ENCODE peak calls at places on chromosomes 1 and 21, in seven cellular contexts. K, W, J, I, C, M and U are unnamed samples.

GRCh38 chr1:217253985-217254384 is 376.9 kb downstream of the GPATCH2 start:
- DNase-seq in K (no peak), W (no peak), J (no peak), I (no peak), C (no peak), M (no peak), U (no peak)

GRCh38 chr1:112341986-112342385 is 54.0 kb upstream of the CTTNBP2NL start:
- DNase-seq in K (no peak), W (no peak), J (no peak), I (no peak), C (no peak), M (no peak), U (no peak)

GRCh38 chr1:157117527-157118057 is 18.0 kb upstream of the ETV3L start:
- DNase-seq in K (no peak), W (no peak), J (no peak), I (no peak), C (no peak), M (no peak), U (peak)

GRCh38 chr1:235416662-235417049 is 49.4 kb downstream of the TBCE start:
- DNase-seq in K (no peak), W (no peak), J (no peak), I (no peak), C (no peak), M (no peak), U (no peak)

GRCh38 chr1:211654838-211655787 is 20.3 kb downstream of the NEK2 start:
- DNase-seq in K (peak), W (no peak), J (no peak), I (peak), C (peak), M (peak), U (no peak)

GRCh38 chr1:33876970-33877680 is 13.2 kb downstream of the HMGB4 start:
- DNase-seq in K (no peak), W (no peak), J (no peak), I (no peak), C (no peak), M (no peak), U (no peak)

GRCh38 chr1:112934562-112934952 is 21.4 kb downstream of the SLC16A1 start:
- DNase-seq in K (no peak), W (no peak), J (no peak), I (no peak), C (no peak), M (no peak), U (no peak)

GRCh38 chr1:187451238-187451637 is 622.5 kb downstream of the PLA2G4A start:
- DNase-seq in K (no peak), W (no peak), J (no peak), I (no peak), C (no peak), M (no peak), U (no peak)

GRCh38 chr1:168348146-168348709 is 67.6 kb downstream of the TBX19 start:
- DNase-seq in K (no peak), W (no peak), J (no peak), I (no peak), C (no peak), M (no peak), U (no peak)

GRCh38 chr1:51088474-51088873 is 13.6 kb upstream of the C1orf185 start:
- DNase-seq in K (no peak), W (no peak), J (no peak), I (no peak), C (peak), M (no peak), U (no peak)

GRCh38 chr1:118177998-118178397 is 7.0 kb downstream of the SPAG17 start:
- DNase-seq in K (no peak), W (no peak), J (no peak), I (no peak), C (no peak), M (no peak), U (no peak)

GRCh38 chr1:55965981-55966461 is 613.3 kb downstream of the PLPP3 start:
- DNase-seq in K (no peak), W (no peak), J (no peak), I (no peak), C (no peak), M (no peak), U (no peak)

GRCh38 chr1:232428781-232429530 is 201.0 kb downstream of the SIPA1L2 start:
- DNase-seq in K (no peak), W (no peak), J (no peak), I (no peak), C (no peak), M (no peak), U (no peak)

GRCh38 chr1:201982082-201982922 is at the start of gene RNPEP:
- DNase-seq in K (peak), W (peak), J (no peak), I (peak), C (peak), M (no peak), U (peak)

GRCh38 chr1:47184090-47184735 is 5.6 kb downstream of the PDZK1IP1 start:
- DNase-seq in K (peak), W (no peak), J (no peak), I (no peak), C (peak), M (no peak), U (no peak)

GRCh38 chr21:37742532-37742931 is 173.7 kb downstream of the KCNJ6 start:
- DNase-seq in K (no peak), W (no peak), J (no peak), I (no peak), C (no peak), M (no peak), U (no peak)

GRCh38 chr1:109283748-109284600 is 1.0 kb upstream of the PSRC1 start:
- DNase-seq in K (no peak), W (no peak), J (no peak), I (no peak), C (no peak), M (no peak), U (no peak)

GRCh38 chr1:100834779-100835645 is 59.6 kb downstream of the EXTL2 start:
- DNase-seq in K (peak), W (no peak), J (no peak), I (peak), C (peak), M (no peak), U (no peak)

GRCh38 chr1:198231776-198232175 is 75.0 kb downstream of the NEK7 start:
- DNase-seq in K (no peak), W (no peak), J (no peak), I (no peak), C (no peak), M (no peak), U (no peak)

GRCh38 chr1:192905049-192905448 is 96.2 kb downstream of the RGS2 start:
- DNase-seq in K (no peak), W (no peak), J (no peak), I (no peak), C (no peak), M (no peak), U (no peak)

GRCh38 chr1:2856076-2856390 is 54.5 kb upstream of the TTC34 start:
- DNase-seq in K (no peak), W (no peak), J (no peak), I (no peak), C (no peak), M (no peak), U (no peak)

GRCh38 chr1:31577515-31578191 is 1.3 kb downstream of the TINAGL1 start:
- DNase-seq in K (no peak), W (no peak), J (no peak), I (peak), C (no peak), M (no peak), U (no peak)

GRCh38 chr1:176897350-176898236 is 266.9 kb downstream of the ASTN1 start:
- DNase-seq in K (peak), W (peak), J (no peak), I (peak), C (peak), M (peak), U (peak)

GRCh38 chr1:230705289-230706019 is 8.5 kb downstream of the AGT start:
- DNase-seq in K (no peak), W (no peak), J (no peak), I (no peak), C (no peak), M (no peak), U (no peak)

GRCh38 chr1:109579044-109579443 is 30.6 kb downstream of the GNAI3 start:
- DNase-seq in K (no peak), W (no peak), J (no peak), I (no peak), C (no peak), M (no peak), U (no peak)

GRCh38 chr1:43688594-43689000 is 18.7 kb upstream of the ST3GAL3 start:
- DNase-seq in K (no peak), W (no peak), J (no peak), I (no peak), C (no peak), M (no peak), U (no peak)

GRCh38 chr1:1402081-1402900 is 3.2 kb upstream of the CCNL2 start:
- DNase-seq in K (peak), W (no peak), J (no peak), I (peak), C (peak), M (no peak), U (no peak)

GRCh38 chr1:187721216-187721615 is 892.5 kb downstream of the PLA2G4A start:
- DNase-seq in K (no peak), W (no peak), J (no peak), I (no peak), C (no peak), M (no peak), U (no peak)

GRCh38 chr1:18997508-18997907 is 41.0 kb upstream of the IFFO2 start:
- DNase-seq in K (no peak), W (no peak), J (no peak), I (no peak), C (no peak), M (no peak), U (no peak)

GRCh38 chr1:64263335-64263734 is 59.9 kb downstream of the UBE2U start:
- DNase-seq in K (no peak), W (no peak), J (no peak), I (no peak), C (no peak), M (no peak), U (no peak)

GRCh38 chr1:6322161-6322560 is 61.3 kb upstream of the GPR153 start:
- DNase-seq in K (no peak), W (no peak), J (no peak), I (no peak), C (no peak), M (no peak), U (no peak)

GRCh38 chr1:115242543-115242942 is 95.5 kb downstream of the NGF start:
- DNase-seq in K (no peak), W (no peak), J (no peak), I (no peak), C (no peak), M (no peak), U (no peak)

GRCh38 chr1:21077085-21077484 is 99.6 kb downstream of the EIF4G3 start:
- DNase-seq in K (no peak), W (no peak), J (no peak), I (no peak), C (no peak), M (no peak), U (no peak)

GRCh38 chr1:65687435-65688214 is 105.1 kb upstream of the PDE4B start:
- DNase-seq in K (peak), W (no peak), J (peak), I (peak), C (peak), M (peak), U (peak)

DNA sequence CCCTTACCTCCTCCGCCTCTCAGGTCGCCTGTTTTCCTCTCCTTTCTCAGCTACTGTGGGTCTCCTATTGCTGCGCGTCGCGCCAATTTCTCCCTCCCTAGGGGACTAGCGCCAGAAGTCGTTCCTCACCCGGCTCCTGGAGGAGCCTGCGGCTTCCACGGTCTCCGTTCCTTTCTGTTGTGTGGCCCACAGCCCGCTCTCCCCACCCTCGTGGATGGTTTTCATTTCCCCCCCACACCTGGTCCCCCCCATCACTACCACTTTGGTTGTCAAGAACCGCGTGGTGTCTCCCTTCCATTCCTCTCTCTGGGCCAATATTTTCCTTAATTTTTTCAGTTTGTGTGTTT is 525 bp downstream of the CNST start:
- DNase-seq in K (no peak), W (peak), J (no peak), I (no peak), C (no peak), M (no peak), U (no peak)
- TF ChIP-seq TAF1 in K (no peak), W (no peak), J (no peak), I (no peak), C (peak), M (no peak), U (no peak)

GRCh38 chr1:111320066-111320879 is 29.6 kb downstream of the CHIA start:
- DNase-seq in K (no peak), W (no peak), J (no peak), I (no peak), C (no peak), M (no peak), U (no peak)
- TF ChIP-seq TAF1 in K (no peak), W (no peak), J (no peak), I (no peak), C (no peak), M (no peak), U (no peak)

GRCh38 chr1:184036517-184036949 is 995 bp downstream of the COLGALT2 start:
- DNase-seq in K (peak), W (peak), J (no peak), I (peak), C (peak), M (no peak), U (no peak)
- TF ChIP-seq TAF1 in K (no peak), W (no peak), J (no peak), I (peak), C (no peak), M (no peak), U (no peak)

GRCh38 chr1:228512852-228513243 is 25.7 kb downstream of the RNF187 start:
- DNase-seq in K (no peak), W (no peak), J (no peak), I (no peak), C (no peak), M (no peak), U (no peak)
- TF ChIP-seq TAF1 in K (no peak), W (no peak), J (no peak), I (no peak), C (no peak), M (no peak), U (no peak)

GRCh38 chr1:239814306-239814881 is 277.3 kb upstream of the FMN2 start:
- DNase-seq in K (peak), W (no peak), J (no peak), I (peak), C (no peak), M (peak), U (no peak)

GRCh38 chr1:239815074-239815473 is 276.6 kb upstream of the FMN2 start:
- DNase-seq in K (no peak), W (no peak), J (no peak), I (no peak), C (no peak), M (no peak), U (no peak)

GRCh38 chr1:239810071-239810481 is 281.6 kb upstream of the FMN2 start:
- DNase-seq in K (no peak), W (no peak), J (no peak), I (no peak), C (no peak), M (no peak), U (no peak)

GRCh38 chr1:239812580-239812979 is 279.1 kb upstream of the FMN2 start:
- DNase-seq in K (no peak), W (no peak), J (no peak), I (no peak), C (no peak), M (no peak), U (no peak)

GRCh38 chr1:239811211-239811902 is 280.3 kb upstream of the FMN2 start:
- DNase-seq in K (no peak), W (no peak), J (no peak), I (no peak), C (no peak), M (no peak), U (no peak)
- TF ChIP-seq TAF1 in K (no peak), W (no peak), J (no peak), I (no peak), C (no peak), M (no peak), U (no peak)

GRCh38 chr1:42145726-42146125 is 7.5 kb upstream of the GUCA2B start:
- DNase-seq in K (no peak), W (no peak), J (no peak), I (no peak), C (no peak), M (no peak), U (no peak)
- TF ChIP-seq TAF1 in K (no peak), W (no peak), J (no peak), I (no peak), C (no peak), M (no peak), U (no peak)

GRCh38 chr1:67850151-67850551 is 16.9 kb upstream of the GNG12 start:
- DNase-seq in K (peak), W (no peak), J (no peak), I (no peak), C (peak), M (no peak), U (no peak)
- TF ChIP-seq TAF1 in K (no peak), W (no peak), J (no peak), I (no peak), C (no peak), M (no peak), U (no peak)

DNA sequence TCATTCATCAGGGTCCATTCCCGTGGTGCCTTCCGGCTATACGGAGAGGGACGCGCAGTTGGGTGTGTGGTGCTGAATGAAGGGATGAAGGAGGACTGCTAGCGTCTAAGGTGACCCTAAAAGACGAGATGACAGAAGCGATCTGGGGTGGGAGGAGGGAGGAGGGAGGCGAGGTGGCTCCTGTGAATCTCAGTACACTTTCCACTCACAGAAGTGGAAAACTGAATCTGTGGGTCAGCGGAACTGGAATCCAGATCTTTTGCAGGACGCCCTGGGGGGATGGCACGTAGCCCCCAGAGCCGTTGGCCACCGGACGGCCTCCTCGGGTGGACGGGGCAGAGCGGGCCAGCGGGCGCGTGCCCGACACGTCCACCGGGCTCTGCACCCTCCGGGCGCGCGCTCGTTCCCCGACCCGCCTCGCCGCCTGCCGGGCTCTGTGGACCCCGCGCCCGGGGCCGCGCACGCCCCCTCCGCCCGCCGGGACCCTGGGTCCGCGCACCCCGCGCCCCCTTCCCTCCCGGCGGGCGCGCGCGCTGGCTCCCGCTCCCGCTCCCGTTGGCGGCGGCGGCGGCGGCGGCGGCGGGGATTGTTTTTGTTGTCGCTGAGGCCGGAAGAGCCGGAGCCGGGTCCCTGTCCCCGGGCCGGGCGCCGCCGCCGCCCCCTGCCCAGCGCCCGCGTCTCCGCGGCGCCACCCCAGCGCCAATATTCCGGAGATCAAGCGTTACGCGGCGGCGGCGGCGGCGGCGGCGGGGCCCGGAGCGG is at the start of gene AGO4:
- DNase-seq in K (peak), W (peak), J (no peak), I (peak), C (peak), M (no peak), U (peak)
- TF ChIP-seq TAF1 in K (no peak), W (no peak), J (no peak), I (peak), C (peak), M (peak), U (no peak)

DNA sequence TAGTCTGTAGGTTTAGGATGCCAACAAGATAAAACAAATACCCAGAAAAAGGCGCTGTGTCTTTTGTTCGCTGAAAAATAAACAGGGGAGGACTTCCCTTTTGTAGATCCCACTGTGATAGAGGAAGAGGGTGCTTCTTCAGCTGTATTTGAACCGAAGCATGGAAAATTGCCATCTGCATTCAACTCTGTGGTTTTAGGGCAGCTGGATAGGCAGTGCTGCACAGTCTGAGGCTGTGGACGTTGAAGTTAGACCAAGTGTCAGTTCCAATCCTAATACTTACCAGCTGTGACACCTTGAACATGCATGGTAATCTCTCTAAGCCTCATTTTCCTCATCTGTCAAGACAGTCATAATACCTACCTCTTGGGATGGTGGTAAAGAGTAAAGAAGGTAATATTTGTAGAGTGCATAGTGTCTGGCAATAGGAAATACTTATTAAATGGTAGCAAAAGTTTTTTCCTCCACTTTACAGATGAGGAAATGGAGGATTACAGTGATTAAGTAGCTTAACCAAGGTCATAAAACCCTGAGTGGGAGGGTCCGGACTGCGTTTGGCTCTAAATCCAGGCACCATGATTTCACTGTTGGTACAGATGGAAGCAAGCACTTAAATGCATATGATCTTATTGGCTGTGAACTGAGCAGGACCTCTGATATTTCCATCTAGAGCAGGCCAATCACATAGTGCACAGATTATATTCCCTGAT is 48.5 kb downstream of the UTP25 start:
- DNase-seq in K (no peak), W (no peak), J (no peak), I (no peak), C (no peak), M (no peak), U (no peak)
- TF ChIP-seq TAF1 in K (no peak), W (no peak), J (no peak), I (no peak), C (no peak), M (no peak), U (no peak)